ENCODE peak calls at places on chromosomes 12 and 14, in eight cellular contexts. H is lower lobe of right lung, N is Panc1, E is right atrium auricular region, Z is stomach, B is left lung, J is heart right ventricle, I is tibial nerve. S is an unnamed sample.

GRCh38 chr14:68395585-68395984 is 397.3 kb downstream of the ZFP36L1 start:
- DNase-seq in I (no peak), J (no peak), E (peak; percentile 86), B (no peak), N (no peak), Z (no peak), H (no peak), S (peak; percentile 63)

GRCh38 chr14:31323419-31323818 is 96.9 kb downstream of the HEATR5A start:
- DNase-seq in I (no peak), Z (no peak), N (no peak), E (no peak), J (no peak), H (no peak), B (no peak), S (no peak)

GRCh38 chr14:58738189-58738836 is 100.6 kb downstream of the DACT1 start:
- DNase-seq in J (no peak), H (no peak), E (no peak), B (no peak), Z (no peak), N (no peak), I (no peak), S (no peak)

GRCh38 chr12:59179231-59179630 is 258.9 kb upstream of the LRIG3 start:
- DNase-seq in B (no peak), N (no peak), H (no peak), Z (no peak), I (no peak), J (no peak), E (no peak), S (no peak)

GRCh38 chr14:76976623-76977005 is 51.9 kb downstream of the IRF2BPL start:
- DNase-seq in E (no peak), N (no peak), Z (no peak), H (no peak), J (no peak), B (no peak), I (no peak), S (no peak)

GRCh38 chr14:65241125-65241752 is 138.9 kb upstream of the MAX start:
- DNase-seq in J (no peak), N (no peak), B (no peak), I (no peak), H (no peak), E (no peak), Z (no peak), S (no peak)

GRCh38 chr14:74856366-74856765 is 19.6 kb downstream of the PROX2 start:
- DNase-seq in N (no peak), H (no peak), Z (no peak), E (no peak), B (no peak), J (no peak), I (no peak), S (no peak)

GRCh38 chr14:22850944-22851790 is 14.8 kb downstream of the MMP14 start:
- DNase-seq in N (no peak), H (peak; percentile 73), I (peak; percentile 85), J (peak; percentile 89), B (no peak), Z (peak; percentile 92), E (peak; percentile 93), S (peak; percentile 95)

GRCh38 chr12:116654216-116654743 is 83.6 kb downstream of the SPRING1 start:
- DNase-seq in Z (no peak), E (no peak), B (no peak), N (no peak), H (no peak), I (no peak), J (no peak), S (no peak)

GRCh38 chr12:104133861-104134260 is 4.1 kb downstream of the NFYB start:
- DNase-seq in H (no peak), Z (no peak), J (no peak), E (no peak), B (no peak), I (no peak), N (no peak), S (no peak)

GRCh38 chr12:95881331-95881955 is 22.7 kb downstream of the SNRPF start:
- DNase-seq in I (no peak), Z (no peak), J (no peak), N (no peak), H (no peak), E (no peak), B (no peak), S (no peak)

GRCh38 chr14:23379331-23380196 is 2.7 kb downstream of the CMTM5 start:
- DNase-seq in Z (peak; percentile 88), E (peak; percentile 76), J (peak; percentile 65), H (peak; percentile 82), I (no peak), N (peak; percentile 36), B (peak; percentile 92), S (no peak)

GRCh38 chr12:47164730-47165439 is 85.1 kb upstream of the AMIGO2 start:
- DNase-seq in H (no peak), Z (no peak), J (no peak), B (no peak), I (no peak), E (no peak), N (no peak), S (peak; percentile 46)

DNA sequence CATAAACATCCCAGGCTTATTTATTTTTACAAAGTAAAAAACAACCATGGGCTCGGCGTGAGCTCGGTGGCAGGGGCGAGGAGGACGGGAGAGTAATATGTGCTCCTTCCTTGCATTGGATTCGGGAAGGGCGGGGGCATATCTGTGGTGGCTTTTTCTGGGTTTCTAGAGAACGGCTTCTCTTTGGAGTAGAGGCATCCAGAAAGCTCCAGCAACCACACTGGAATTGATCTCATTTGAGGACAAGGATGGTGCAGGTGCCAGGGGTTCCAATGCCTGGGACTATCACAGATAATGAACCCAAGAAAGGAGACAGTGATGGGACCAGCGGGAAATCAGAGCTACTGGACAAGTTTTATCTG is 18.9 kb downstream of the ADGRD1 start:
- DNase-seq in B (no peak), Z (no peak), H (no peak), E (peak; percentile 42), N (no peak), I (no peak), J (no peak), S (no peak)
- H3K27ac ChIP-seq in B (no peak overlapping the region), Z (no peak overlapping the region), H (no peak overlapping the region), E (peak overlapping the region; percentile 30), N (no peak overlapping the region), I (peak overlapping the region; percentile 60), J (peak overlapping the region; percentile 62), S (no peak overlapping the region)

GRCh38 chr12:57454213-57454565 is 918 bp upstream of the INHBE start:
- DNase-seq in Z (no peak), B (no peak), H (no peak), E (no peak), N (no peak), J (no peak), I (no peak), S (no peak)
- H3K27ac ChIP-seq in Z (no peak overlapping the region), B (no peak overlapping the region), H (no peak overlapping the region), E (no peak overlapping the region), N (no peak overlapping the region), J (no peak overlapping the region), I (no peak overlapping the region), S (no peak overlapping the region)

GRCh38 chr14:88821888-88822287 is 2.6 kb upstream of the TTC8 start:
- DNase-seq in H (no peak), Z (no peak), E (no peak), B (no peak), J (no peak), I (no peak), N (no peak), S (no peak)
- H3K27ac ChIP-seq in H (no peak overlapping the region), Z (no peak overlapping the region), E (no peak overlapping the region), B (no peak overlapping the region), J (no peak overlapping the region), I (no peak overlapping the region), N (no peak overlapping the region), S (no peak overlapping the region)

GRCh38 chr14:103710771-103711392 is 4.4 kb downstream of the XRCC3 start:
- DNase-seq in N (no peak), B (peak; percentile 28), I (no peak), J (no peak), E (no peak), H (no peak), Z (no peak), S (no peak)
- H3K27ac ChIP-seq in N (no peak overlapping the region), B (peak overlapping the region; percentile 57), I (peak overlapping the region; percentile 70), J (peak overlapping the region; percentile 80), E (no peak overlapping the region), H (no peak overlapping the region), Z (peak overlapping the region; percentile 71), S (no peak overlapping the region)

GRCh38 chr12:2383276-2384028 is 330.7 kb downstream of the CACNA1C start:
- DNase-seq in J (no peak), I (no peak), B (no peak), Z (no peak), N (no peak), H (peak; percentile 62), E (no peak), S (no peak)
- H3K27ac ChIP-seq in J (peak overlapping the region; percentile 84), I (peak overlapping the region; percentile 68), B (no peak overlapping the region), Z (peak overlapping the region; percentile 63), N (no peak overlapping the region), H (peak overlapping the region; percentile 60), E (peak overlapping the region; percentile 70), S (no peak overlapping the region)

S was measured in aorta.